ENCODE peak calls at places on chromosomes 6 and 20, in eight cellular contexts. A is stomach; D is hypothalamus; X is stimulated activated CD8-positive, alpha-beta memory T cell treated with anti-CD3 and anti-CD28 coated beads, Interleukin-7, amount 100 ng/mL, for 4 hours; Z is ELR; Q is GM13977; E is OCI-LY7; B is T1000. W is an unnamed sample.
A peak's percentile ranks its signal among the peaks of the same experiment; 100 is the strongest.

GRCh38 chr6:56683882-56684281 is 41.2 kb upstream of the DST start:
- DNase-seq in Z (peak; percentile 93), E (no peak), B (no peak), A (no peak), Q (no peak), X (no peak), D (no peak), W (peak; percentile 87)

GRCh38 chr6:33372532-33373123 is 19.0 kb upstream of the KIFC1 start:
- DNase-seq in Q (no peak), Z (no peak), X (no peak), E (no peak), B (no peak), D (no peak), A (no peak), W (no peak)

GRCh38 chr6:2063547-2063946 is 181.9 kb downstream of the GMDS start:
- DNase-seq in A (no peak), D (no peak), B (no peak), E (no peak), Q (no peak), Z (no peak), X (no peak), W (no peak)

GRCh38 chr6:52640170-52640569 is 30.7 kb upstream of the TMEM14A start:
- DNase-seq in D (no peak), B (no peak), A (peak; percentile 52), Q (no peak), X (no peak), Z (no peak), E (no peak), W (no peak)

GRCh38 chr6:14743465-14744211 is 502.2 kb upstream of the JARID2 start:
- DNase-seq in Z (peak; percentile 99), X (peak; percentile 81), E (no peak), B (peak; percentile 82), Q (no peak), D (no peak), A (peak; percentile 66), W (peak; percentile 90)

GRCh38 chr6:113318553-113318952 is 538.6 kb upstream of the MARCKS start:
- DNase-seq in E (no peak), Q (no peak), X (no peak), Z (no peak), D (no peak), B (no peak), A (no peak), W (no peak)

GRCh38 chr6:84227044-84227433 is 404 bp downstream of the CEP162 start:
- DNase-seq in Z (peak; percentile 13), Q (no peak), X (no peak), D (no peak), A (no peak), B (no peak), E (no peak), W (no peak)

GRCh38 chr6:161748535-161749386 is 474.9 kb upstream of the AGPAT4 start:
- DNase-seq in D (no peak), E (peak; percentile 19), B (no peak), X (no peak), A (peak; percentile 51), Q (peak; percentile 19), Z (peak; percentile 38), W (peak; percentile 54)

GRCh38 chr6:108782231-108783041 is 65.8 kb upstream of the ARMC2 start:
- DNase-seq in E (peak; percentile 80), Q (peak; percentile 79), A (peak; percentile 91), B (peak; percentile 71), X (peak; percentile 71), Z (peak; percentile 92), D (peak; percentile 45), W (peak; percentile 65)

GRCh38 chr6:18412073-18412472 is 24.9 kb downstream of the RNF144B start:
- DNase-seq in Q (no peak), Z (no peak), E (peak; percentile 29), D (no peak), B (no peak), X (no peak), A (no peak), W (no peak)

GRCh38 chr20:22579119-22579427 is 5.3 kb downstream of the FOXA2 start:
- DNase-seq in A (peak; percentile 52), Q (no peak), X (no peak), D (no peak), Z (no peak), B (no peak), E (no peak), W (no peak)

GRCh38 chr6:54010340-54011276 is 100.6 kb upstream of the MLIP start:
- DNase-seq in X (no peak), D (no peak), A (no peak), B (no peak), Q (no peak), E (no peak), Z (no peak), W (no peak)

GRCh38 chr20:3803854-3804253 is 7.7 kb downstream of the CDC25B start:
- DNase-seq in A (no peak), E (no peak), D (no peak), Z (no peak), X (no peak), B (no peak), Q (no peak), W (no peak)

GRCh38 chr6:44096615-44097014 is 30.6 kb downstream of the MRPL14 start:
- DNase-seq in X (peak; percentile 63), A (peak; percentile 83), E (peak; percentile 85), Q (peak; percentile 88), Z (peak; percentile 80), D (no peak), B (peak; percentile 44), W (peak; percentile 71)

GRCh38 chr6:168529214-168529613 is 88.2 kb downstream of the SMOC2 start:
- DNase-seq in X (no peak), B (no peak), Q (no peak), A (no peak), Z (no peak), D (no peak), E (no peak), W (no peak)

GRCh38 chr6:37940074-37940847 is 120.7 kb downstream of the ZFAND3 start:
- DNase-seq in D (no peak), A (no peak), X (no peak), E (no peak), B (no peak), Q (no peak), Z (no peak), W (no peak)

GRCh38 chr6:169722362-169723199 is 1.7 kb downstream of the PHF10 start:
- DNase-seq in Q (peak; percentile 23), E (peak; percentile 59), A (peak; percentile 43), B (peak; percentile 9), Z (peak; percentile 85), D (no peak), X (no peak), W (no peak)

GRCh38 chr6:40907198-40907701 is 131.8 kb downstream of the UNC5CL start:
- DNase-seq in D (no peak), B (peak; percentile 39), A (peak; percentile 60), E (no peak), Q (no peak), Z (peak; percentile 83), X (no peak), W (peak; percentile 75)

GRCh38 chr6:89047473-89047872 is 33.1 kb upstream of the PNRC1 start:
- DNase-seq in Q (no peak), A (no peak), E (no peak), Z (no peak), B (no peak), X (no peak), D (no peak), W (no peak)

GRCh38 chr20:47705497-47705856 is 79.8 kb downstream of the SULF2 start:
- DNase-seq in D (no peak), A (no peak), B (no peak), E (no peak), X (no peak), Z (no peak), Q (no peak), W (no peak)

GRCh38 chr6:21856096-21856825 is 262.7 kb downstream of the SOX4 start:
- DNase-seq in Z (peak; percentile 43), Q (no peak), A (no peak), B (no peak), D (no peak), X (no peak), E (no peak), W (no peak)

W was measured in NCI-H460.